ENCODE peak calls at places on chromosomes 7 and 10, in five cellular contexts. O is PC-3, T is A673, R is fibroblast of lung, Q is mammary epithelial cell. D is an unnamed sample.

GRCh38 chr7:139034336-139034735 is 1.5 kb downstream of the ZC3HAV1L start:
- DNase-seq in Q (peak), O (peak), R (peak), T (no peak), D (no peak)

GRCh38 chr10:72702868-72703581 is 11.1 kb downstream of the MCU start:
- DNase-seq in O (no peak), T (no peak), R (peak), Q (no peak), D (peak)

GRCh38 chr10:114345701-114346100 is 58.6 kb downstream of the AFAP1L2 start:
- DNase-seq in O (no peak), R (no peak), T (no peak), Q (no peak), D (no peak)

GRCh38 chr10:131728829-131729228 is 172.0 kb upstream of the PPP2R2D start:
- DNase-seq in R (no peak), Q (no peak), O (no peak), T (no peak), D (no peak)

GRCh38 chr10:96651998-96652431 is 65.2 kb upstream of the TM9SF3 start:
- DNase-seq in R (no peak), O (no peak), T (no peak), Q (no peak), D (no peak)

GRCh38 chr10:105973912-105974311 is 1190.6 kb downstream of the SORCS1 start:
- DNase-seq in O (no peak), R (no peak), Q (no peak), T (no peak), D (no peak)

GRCh38 chr10:122139627-122140151 is 131.4 kb upstream of the BTBD16 start:
- DNase-seq in O (no peak), Q (no peak), R (no peak), T (no peak), D (no peak)

GRCh38 chr7:102837802-102838201 is 75.0 kb upstream of the LRRC17 start:
- DNase-seq in Q (no peak), O (no peak), T (peak), R (no peak), D (no peak)

GRCh38 chr7:98697485-98698240 is 80.6 kb downstream of the NPTX2 start:
- DNase-seq in T (no peak), O (no peak), Q (no peak), R (no peak), D (no peak)

GRCh38 chr7:149070372-149071140 is 20.0 kb downstream of the ZNF786 start:
- DNase-seq in Q (no peak), T (no peak), O (no peak), R (no peak), D (no peak)

GRCh38 chr10:113541554-113541902 is 11.3 kb upstream of the HABP2 start:
- DNase-seq in O (no peak), T (no peak), R (no peak), Q (no peak), D (no peak)

GRCh38 chr7:158816271-158816670 is 13.0 kb downstream of the ESYT2 start:
- DNase-seq in Q (no peak), R (no peak), T (no peak), O (no peak), D (no peak)

GRCh38 chr7:14424675-14425074 is 435.2 kb upstream of the ETV1 start:
- DNase-seq in R (no peak), Q (no peak), O (peak), T (peak), D (no peak)

GRCh38 chr10:75303045-75303777 is 67.5 kb upstream of the COMTD1 start:
- DNase-seq in Q (no peak), O (no peak), R (no peak), T (no peak), D (no peak)

GRCh38 chr10:31697271-31698168 is 231.1 kb downstream of the ARHGAP12 start:
- DNase-seq in Q (no peak), T (no peak), O (peak), R (peak), D (peak)

GRCh38 chr7:128264477-128264876 is 23.4 kb downstream of the LEP start:
- DNase-seq in Q (no peak), R (no peak), O (no peak), T (no peak), D (no peak)

GRCh38 chr10:63385254-63385653 is 80.5 kb downstream of the JMJD1C start:
- DNase-seq in R (no peak), Q (no peak), T (no peak), O (no peak), D (no peak)

GRCh38 chr7:110977127-110977776 is 113.7 kb upstream of the LRRN3 start:
- DNase-seq in R (peak), T (no peak), Q (no peak), O (no peak), D (no peak)

GRCh38 chr10:43160067-43160918 is 22.0 kb downstream of the CSGALNACT2 start:
- DNase-seq in R (peak), T (no peak), O (peak), Q (peak), D (peak)

GRCh38 chr10:114956466-114956865 is 18.5 kb downstream of the TRUB1 start:
- DNase-seq in Q (no peak), R (no peak), T (no peak), O (no peak), D (no peak)

GRCh38 chr10:127774771-127775559 is 38.0 kb downstream of the FOXI2 start:
- DNase-seq in O (no peak), T (no peak), Q (no peak), R (no peak), D (peak)

GRCh38 chr10:97632949-97633884 is at the start of gene MORN4:
- DNase-seq in Q (peak), O (peak), T (peak), R (peak), D (peak)

GRCh38 chr7:50266893-50267386 is 37.6 kb upstream of the IKZF1 start:
- DNase-seq in R (no peak), T (no peak), O (no peak), Q (no peak), D (no peak)

GRCh38 chr10:73810735-73811465 is 498 bp downstream of the NDST2 start:
- DNase-seq in Q (no peak), T (peak), R (peak), O (peak), D (peak)

GRCh38 chr10:114309111-114309651 is 70.1 kb downstream of the VWA2 start:
- DNase-seq in R (peak), T (no peak), O (no peak), Q (no peak), D (no peak)

GRCh38 chr10:133195611-133196010 is 34.4 kb upstream of the UTF1 start:
- DNase-seq in T (no peak), Q (no peak), R (no peak), O (no peak), D (no peak)

GRCh38 chr10:71486465-71487114 is 89.9 kb downstream of the CDH23 start:
- DNase-seq in O (peak), R (peak), Q (peak), T (peak), D (peak)

GRCh38 chr7:114086491-114086905 is 167.7 kb upstream of the PPP1R3A start:
- DNase-seq in T (peak), O (no peak), Q (no peak), R (peak), D (no peak)
- TF ChIP-seq EZH2 in T (peak), O (peak), Q (peak), R (peak), D (no peak)

DNA sequence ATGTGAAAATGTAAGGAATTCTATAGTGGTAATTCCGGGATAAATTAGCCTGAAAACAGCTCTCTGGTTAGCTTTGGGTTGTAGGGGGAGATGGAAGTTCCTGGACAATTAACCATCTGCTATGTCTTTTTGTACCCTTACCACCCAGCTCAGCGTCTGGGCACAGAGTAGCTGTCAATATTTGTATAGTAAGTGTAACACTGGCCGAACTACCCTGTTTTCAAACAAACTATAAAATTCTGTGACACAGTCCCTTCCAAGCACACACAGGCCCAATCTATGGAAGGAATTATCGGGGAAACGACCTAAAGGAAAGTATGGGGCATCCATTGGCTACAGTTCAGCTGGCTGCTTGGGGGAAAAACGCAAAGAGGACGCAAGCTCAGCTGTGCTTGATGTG is 869 bp upstream of the LHFPL3 start:
- DNase-seq in R (no peak), Q (no peak), O (no peak), T (no peak), D (no peak)
- TF ChIP-seq EZH2 in R (no peak), Q (no peak), O (no peak), T (no peak), D (no peak)

GRCh38 chr7:155449008-155449879 is 8.7 kb upstream of the EN2 start:
- DNase-seq in T (no peak), Q (no peak), R (no peak), O (no peak), D (no peak)

GRCh38 chr7:155450558-155450827 is 7.4 kb upstream of the EN2 start:
- DNase-seq in R (no peak), O (no peak), T (no peak), Q (no peak), D (no peak)

GRCh38 chr7:155449880-155450557 is 7.9 kb upstream of the EN2 start:
- DNase-seq in O (no peak), R (no peak), Q (no peak), T (no peak), D (no peak)

GRCh38 chr7:155447603-155448002 is 10.3 kb upstream of the EN2 start:
- DNase-seq in Q (no peak), O (no peak), T (no peak), R (no peak), D (no peak)

DNA sequence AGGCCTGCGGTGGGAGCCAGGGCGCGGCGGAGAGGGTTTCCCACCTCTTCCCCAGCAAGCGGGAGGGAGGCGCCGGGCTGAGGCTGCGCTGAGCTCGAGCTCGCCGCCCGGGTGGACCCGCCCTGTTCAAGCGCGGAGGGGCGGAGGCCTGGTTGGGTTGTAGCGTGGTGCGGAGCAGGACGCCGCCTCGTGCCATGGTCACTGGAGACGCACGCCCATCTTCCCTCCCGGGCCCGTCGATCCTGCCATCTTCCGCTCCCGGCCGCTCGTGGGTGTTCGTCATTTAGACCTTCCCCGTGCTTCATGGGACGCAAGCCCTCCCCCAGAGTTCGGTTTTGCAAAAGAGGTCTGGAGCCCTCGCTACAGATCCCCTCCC is 9.3 kb upstream of the EN2 start:
- DNase-seq in R (no peak), O (no peak), T (no peak), Q (no peak), D (no peak)
- TF ChIP-seq EZH2 in R (no peak), O (no peak), T (no peak), Q (no peak), D (peak)

GRCh38 chr7:10908600-10908999 is 65.1 kb upstream of the PHF14 start:
- DNase-seq in O (no peak), Q (no peak), T (no peak), R (no peak), D (no peak)
- TF ChIP-seq EZH2 in O (no peak), Q (no peak), T (no peak), R (no peak), D (no peak)

GRCh38 chr7:471191-471865 is 48.3 kb downstream of the PDGFA start:
- DNase-seq in Q (no peak), T (no peak), O (no peak), R (no peak), D (no peak)
- TF ChIP-seq EZH2 in Q (no peak), T (no peak), O (no peak), R (no peak), D (no peak)

GRCh38 chr10:61452229-61452651 is 941 bp downstream of the TMEM26 start:
- DNase-seq in O (no peak), T (no peak), R (peak), Q (no peak), D (no peak)
- TF ChIP-seq EZH2 in O (no peak), T (no peak), R (no peak), Q (peak), D (no peak)

GRCh38 chr7:157694389-157694665 is 357.5 kb downstream of the DNAJB6 start:
- DNase-seq in O (no peak), T (no peak), R (no peak), Q (no peak), D (no peak)
- TF ChIP-seq EZH2 in O (no peak), T (no peak), R (no peak), Q (no peak), D (no peak)

GRCh38 chr7:115476666-115477065 is 553.9 kb downstream of the TFEC start:
- DNase-seq in O (no peak), R (no peak), Q (no peak), T (no peak), D (no peak)

GRCh38 chr7:115478426-115478825 is 552.1 kb downstream of the TFEC start:
- DNase-seq in Q (no peak), R (peak), T (no peak), O (no peak), D (no peak)

GRCh38 chr7:115475774-115476407 is 554.0 kb downstream of the MDFIC start:
- DNase-seq in Q (no peak), O (peak), R (peak), T (peak), D (no peak)

GRCh38 chr7:115475206-115475605 is 553.3 kb downstream of the MDFIC start:
- DNase-seq in O (no peak), T (no peak), Q (no peak), R (no peak), D (no peak)

DNA sequence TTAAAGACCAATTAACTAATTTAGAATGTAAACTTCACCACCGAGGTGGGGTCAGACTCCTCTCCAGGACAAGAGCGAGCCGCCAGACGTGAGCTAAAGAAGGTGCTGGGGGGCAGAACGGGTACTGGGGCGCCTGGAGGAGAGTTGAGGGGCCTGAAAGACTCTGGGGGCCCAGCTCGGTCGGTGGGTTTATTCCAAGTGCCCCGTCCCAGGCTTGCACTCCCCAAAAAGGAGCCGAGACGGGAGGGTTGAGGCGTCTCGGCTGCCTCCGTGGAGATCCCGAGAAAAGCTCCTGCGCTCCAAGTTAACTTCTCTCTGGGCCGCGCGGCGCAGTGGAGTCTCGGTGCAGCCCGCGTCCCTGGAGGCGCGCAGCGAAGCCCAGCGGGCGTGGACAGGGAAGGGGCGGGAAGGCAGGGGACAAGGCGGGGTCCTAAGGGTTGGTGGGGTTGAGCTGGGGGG is 553.3 kb downstream of the TFEC start:
- DNase-seq in O (no peak), R (peak), Q (no peak), T (no peak), D (no peak)
- TF ChIP-seq EZH2 in O (no peak), R (no peak), Q (no peak), T (no peak), D (no peak)

DNA sequence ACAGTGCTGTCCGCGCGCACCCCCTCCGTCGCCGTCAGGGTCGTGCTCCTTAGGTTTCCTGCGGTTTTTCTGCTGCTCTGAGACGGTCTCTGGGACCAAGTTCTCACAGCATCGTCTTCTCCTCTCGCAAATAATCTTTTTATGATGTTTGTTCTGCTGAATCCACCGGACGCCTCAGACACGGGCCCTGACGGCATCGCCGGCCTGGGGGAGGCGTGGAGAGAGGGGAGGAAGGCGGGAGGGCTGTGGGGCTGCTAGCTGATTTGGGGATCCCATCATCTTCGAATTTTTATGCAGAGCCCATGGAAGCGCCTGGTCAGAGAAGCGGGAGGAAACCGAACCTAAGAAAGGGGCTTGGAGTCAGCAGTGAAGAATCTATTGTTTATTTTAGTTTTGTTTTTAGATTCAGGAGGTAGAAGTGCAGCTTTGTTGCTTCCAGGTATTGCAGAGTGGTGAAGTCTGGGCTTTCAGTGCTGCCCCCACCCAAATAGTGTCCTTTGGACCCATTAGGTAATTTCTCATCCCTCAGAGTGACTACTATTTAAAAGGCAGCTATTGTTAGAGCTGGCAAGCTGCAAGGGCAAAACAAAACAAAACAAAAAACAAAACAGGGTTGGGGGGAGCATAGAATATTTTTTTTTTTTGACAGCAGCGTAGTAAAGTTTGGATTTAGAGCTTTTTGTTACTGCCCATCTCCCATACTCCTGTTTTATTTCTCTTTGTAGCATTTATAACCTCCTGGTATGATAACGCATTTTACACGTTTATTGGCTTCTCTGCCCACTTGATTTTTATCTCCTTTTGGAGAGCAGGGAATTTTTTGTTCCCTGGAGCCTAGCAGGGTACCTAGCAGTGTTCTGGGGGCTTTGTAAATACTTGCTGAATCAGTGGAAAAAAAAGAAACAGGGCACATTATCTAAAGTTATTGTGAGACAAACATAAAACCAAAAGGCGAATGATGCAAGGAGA is 92.6 kb downstream of the SPAG6 start:
- DNase-seq in R (peak), T (no peak), Q (no peak), O (peak), D (no peak)
- TF ChIP-seq EZH2 in R (no peak), T (no peak), Q (no peak), O (no peak), D (no peak)

D was measured in endothelial cell of umbilical vein.